ENCODE peak calls at places on chromosomes 3 and 15, in four cellular contexts. Y is activated T-cell treated with anti-CD3 and anti-CD28 coated beads, Interleukin-2, amount 50 U/mL, for 48 hours; I is progenitor cell of endocrine pancreas; N is cardiac muscle cell. K is an unnamed sample.

GRCh38 chr3:14357463-14357862 is 44.9 kb upstream of the SLC6A6 start:
- DNase-seq in Y (no peak), I (no peak), N (no peak), K (no peak)

GRCh38 chr3:49352286-49352685 is 5.9 kb downstream of the GPX1 start:
- DNase-seq in Y (no peak), I (no peak), N (no peak), K (no peak)

GRCh38 chr15:79593119-79593869 is 161.2 kb downstream of the MINAR1 start:
- DNase-seq in Y (no peak), I (no peak), N (peak; percentile 14), K (no peak)

GRCh38 chr3:155682437-155682836 is 62.4 kb downstream of the PLCH1 start:
- DNase-seq in Y (no peak), I (no peak), N (no peak), K (no peak)

GRCh38 chr15:30791239-30791638 is 112.5 kb upstream of the FAN1 start:
- DNase-seq in Y (peak; percentile 27), I (no peak), N (no peak), K (peak; percentile 45)

GRCh38 chr15:25860885-25861866 is 2.0 kb downstream of the ATP10A start:
- DNase-seq in Y (peak; percentile 51), I (no peak), N (no peak), K (no peak)

GRCh38 chr15:71118345-71118744 is 3.1 kb downstream of the THSD4 start:
- DNase-seq in Y (no peak), I (no peak), N (no peak), K (no peak)

GRCh38 chr15:44308415-44308814 is 19.9 kb downstream of the GOLM2 start:
- DNase-seq in Y (peak; percentile 58), I (no peak), N (no peak), K (no peak)

GRCh38 chr3:154324919-154325318 is 632 bp upstream of the DHX36 start:
- DNase-seq in Y (no peak), I (no peak), N (no peak), K (no peak)

GRCh38 chr15:45855210-45855906 is 220.5 kb downstream of the SQOR start:
- DNase-seq in Y (no peak), I (no peak), N (no peak), K (no peak)

GRCh38 chr15:99951471-99951870 is 218.2 kb upstream of the LYSMD4 start:
- DNase-seq in Y (no peak), I (no peak), N (no peak), K (peak; percentile 77)

GRCh38 chr15:33742807-33743206 is 225.5 kb upstream of the CHRM5 start:
- DNase-seq in Y (no peak), I (no peak), N (no peak), K (no peak)

GRCh38 chr3:197750396-197750831 is 731 bp downstream of the FYTTD1 start:
- DNase-seq in Y (peak; percentile 75), I (peak; percentile 46), N (peak; percentile 78), K (peak; percentile 65)

GRCh38 chr15:39509941-39510845 is 70.7 kb upstream of the THBS1 start:
- DNase-seq in Y (no peak), I (no peak), N (no peak), K (peak; percentile 21)

GRCh38 chr15:36951747-36952247 is 148.6 kb downstream of the MEIS2 start:
- DNase-seq in Y (no peak), I (no peak), N (peak; percentile 26), K (peak; percentile 61)

GRCh38 chr3:167198949-167199348 is 181.1 kb downstream of the ZBBX start:
- DNase-seq in Y (no peak), I (no peak), N (no peak), K (no peak)

GRCh38 chr15:54576303-54576935 is 598.2 kb downstream of the UNC13C start:
- DNase-seq in Y (no peak), I (no peak), N (no peak), K (no peak)

GRCh38 chr3:190862209-190863118 is at the start of gene GMNC:
- DNase-seq in Y (peak; percentile 65), I (peak; percentile 57), N (peak; percentile 81), K (peak; percentile 56)

GRCh38 chr15:34206016-34206415 is 3.9 kb downstream of the KATNBL1 start:
- DNase-seq in Y (no peak), I (no peak), N (no peak), K (peak; percentile 32)

GRCh38 chr3:33137691-33138090 is 23.9 kb downstream of the CRTAP start:
- DNase-seq in Y (no peak), I (no peak), N (no peak), K (no peak)

GRCh38 chr3:186290791-186291190 is 71.2 kb downstream of the DGKG start:
- DNase-seq in Y (no peak), I (no peak), N (no peak), K (no peak)

GRCh38 chr3:113271189-113271588 is 59.8 kb downstream of the BOC start:
- DNase-seq in Y (no peak), I (no peak), N (no peak), K (no peak)

GRCh38 chr3:76972624-76973296 is 67.1 kb upstream of the ROBO2 start:
- DNase-seq in Y (no peak), I (no peak), N (no peak), K (no peak)

K was measured in HT1080.